ENCODE peak calls at places on chromosomes 11 and 22, in seven cellular contexts. P, D, G, O, Y, W and V are unnamed samples.

GRCh38 chr11:120431633-120432032 is 79.9 kb upstream of the GRIK4 start:
- DNase-seq in W (no peak), D (no peak), O (peak; percentile 80), P (peak; percentile 13), G (no peak), Y (no peak), V (peak; percentile 7)

GRCh38 chr11:125062931-125063428 is at the start of gene SLC37A2:
- DNase-seq in P (peak; percentile 90), Y (peak; percentile 36), W (no peak), O (peak; percentile 48), G (peak; percentile 70), D (peak; percentile 68), V (peak; percentile 25)

GRCh38 chr11:70666336-70666735 is 268.0 kb downstream of the CTTN start:
- DNase-seq in O (no peak), P (no peak), W (no peak), Y (no peak), D (no peak), G (no peak), V (no peak)

GRCh38 chr22:36616682-36617081 is 86.9 kb downstream of the CACNG2 start:
- DNase-seq in G (no peak), W (no peak), Y (no peak), O (no peak), P (no peak), D (no peak), V (no peak)

GRCh38 chr22:23104109-23104971 is 34.0 kb downstream of the GNAZ start:
- DNase-seq in P (no peak), W (no peak), O (no peak), D (no peak), G (no peak), Y (no peak), V (no peak)

GRCh38 chr22:50184004-50184461 is 1.7 kb upstream of the TRABD start:
- DNase-seq in D (peak; percentile 67), W (peak; percentile 77), P (peak; percentile 63), G (peak; percentile 82), O (no peak), Y (no peak), V (no peak)

GRCh38 chr22:46386312-46386711 is 50.8 kb downstream of the TRMU start:
- DNase-seq in O (no peak), D (no peak), W (no peak), Y (no peak), P (no peak), G (no peak), V (no peak)

GRCh38 chr22:32050678-32051515 is 7.8 kb downstream of the SLC5A1 start:
- DNase-seq in Y (no peak), W (no peak), O (peak; percentile 77), P (no peak), G (no peak), D (peak; percentile 96), V (no peak)

GRCh38 chr22:23791737-23792645 is 5.2 kb downstream of the SMARCB1 start:
- DNase-seq in P (no peak), Y (no peak), G (no peak), W (no peak), O (no peak), D (no peak), V (no peak)

GRCh38 chr11:100925935-100926334 is 203.7 kb downstream of the PGR start:
- DNase-seq in W (no peak), Y (no peak), G (no peak), P (no peak), D (peak; percentile 66), O (peak; percentile 83), V (no peak)

GRCh38 chr11:65437436-65438227 is 15.0 kb downstream of the NEAT1 start:
- DNase-seq in D (no peak), Y (no peak), G (no peak), W (peak; percentile 16), O (no peak), P (no peak), V (peak; percentile 16)

GRCh38 chr11:64037027-64037633 is 1.4 kb downstream of the FLRT1 start:
- DNase-seq in D (no peak), P (peak; percentile 38), O (no peak), Y (no peak), W (no peak), G (no peak), V (no peak)

GRCh38 chr11:113384551-113384950 is 3.0 kb upstream of the ANKK1 start:
- DNase-seq in Y (no peak), D (peak; percentile 98), W (no peak), G (no peak), O (peak; percentile 85), P (no peak), V (no peak)

GRCh38 chr11:117597083-117597482 is 199.9 kb downstream of the DSCAML1 start:
- DNase-seq in Y (peak; percentile 46), P (peak; percentile 83), G (peak; percentile 47), O (peak; percentile 41), W (no peak), D (no peak), V (peak; percentile 30)

DNA sequence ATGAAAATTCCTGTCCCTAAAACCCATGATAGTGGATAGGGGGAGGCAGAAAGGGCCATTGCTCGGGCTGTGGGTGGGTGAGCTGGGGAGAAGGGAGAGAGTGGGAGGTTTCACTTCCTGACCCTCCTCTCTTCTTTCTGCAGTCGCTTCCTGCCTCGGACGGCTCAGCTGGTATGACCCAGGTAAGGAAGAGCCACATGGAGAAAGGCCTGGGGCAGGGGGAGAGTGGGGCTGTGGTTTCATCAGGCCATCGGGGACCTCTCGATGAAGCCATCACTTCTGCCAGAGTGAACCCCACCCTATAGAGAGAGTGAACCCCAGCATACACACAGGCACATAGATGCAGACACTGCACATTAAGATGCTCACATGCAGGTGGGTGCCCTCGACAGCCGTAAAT is 12.6 kb downstream of the CD5 start:
- DNase-seq in G (no peak), O (no peak), P (no peak), Y (no peak), W (no peak), D (no peak), V (no peak)
- H3K4me1 ChIP-seq in G (no peaks in the 10 kb centered on the region), O (no peaks in the 10 kb centered on the region), P (no peaks in the 10 kb centered on the region), Y (no peaks in the 10 kb centered on the region), W (no peaks in the 10 kb centered on the region), D (no peaks in the 10 kb centered on the region), V (peaks cover 81% of the 10 kb centered on the region)

GRCh38 chr11:11978098-11978637 is 30.3 kb downstream of the DKK3 start:
- DNase-seq in Y (no peak), O (no peak), D (no peak), W (no peak), P (no peak), G (no peak), V (no peak)
- H3K4me1 ChIP-seq in Y (peaks cover 5% of the 10 kb centered on the region), O (peaks cover 29% of the 10 kb centered on the region), D (peaks cover 15% of the 10 kb centered on the region), W (peaks cover 26% of the 10 kb centered on the region), P (peaks cover 11% of the 10 kb centered on the region), G (peaks cover 100% of the 10 kb centered on the region), V (no peaks in the 10 kb centered on the region)

GRCh38 chr11:119262668-119263351 is 54.1 kb downstream of the MCAM start:
- DNase-seq in O (peak; percentile 29), Y (no peak), G (no peak), D (no peak), W (no peak), P (no peak), V (no peak)
- H3K4me1 ChIP-seq in O (peaks cover 7% of the 10 kb centered on the region), Y (no peaks in the 10 kb centered on the region), G (peaks cover 29% of the 10 kb centered on the region), D (no peaks in the 10 kb centered on the region), W (no peaks in the 10 kb centered on the region), P (peaks cover 3% of the 10 kb centered on the region), V (peaks cover 87% of the 10 kb centered on the region)

DNA sequence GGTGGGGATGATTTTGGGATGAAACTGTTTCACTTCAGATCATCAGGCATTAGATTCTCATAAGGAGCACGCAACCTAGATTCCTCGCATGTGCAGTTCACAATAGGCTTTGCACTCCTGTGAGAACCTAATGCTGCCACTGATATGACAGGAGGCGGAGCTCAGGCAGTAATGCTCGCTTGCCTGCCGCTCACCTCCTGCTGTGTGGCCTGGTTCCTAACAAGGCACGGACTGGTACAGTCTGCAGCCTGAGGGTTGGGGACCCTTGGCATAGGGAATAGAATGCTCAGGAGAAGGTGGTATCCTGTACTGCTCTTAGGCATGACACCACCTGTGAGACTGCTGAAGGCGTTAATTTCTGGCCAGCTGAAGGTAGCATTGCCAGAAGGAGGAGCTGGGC is 47.0 kb downstream of the STIM1 start:
- DNase-seq in D (no peak), O (no peak), W (no peak), Y (no peak), G (no peak), P (no peak), V (no peak)
- H3K4me1 ChIP-seq in D (peaks cover 63% of the 10 kb centered on the region), O (no peaks in the 10 kb centered on the region), W (no peaks in the 10 kb centered on the region), Y (no peaks in the 10 kb centered on the region), G (peaks cover 39% of the 10 kb centered on the region), P (peaks cover 16% of the 10 kb centered on the region), V (peaks cover 69% of the 10 kb centered on the region)

GRCh38 chr11:68141247-68142027 is 20.2 kb upstream of the CHKA start:
- DNase-seq in W (no peak), G (no peak), D (peak; percentile 26), O (no peak), P (no peak), Y (no peak), V (no peak)

GRCh38 chr11:68143310-68143689 is 22.1 kb upstream of the CHKA start:
- DNase-seq in P (no peak), Y (no peak), G (no peak), D (peak; percentile 28), O (no peak), W (no peak), V (no peak)

GRCh38 chr11:68142441-68143309 is 21.5 kb upstream of the CHKA start:
- DNase-seq in W (no peak), P (no peak), D (peak; percentile 16), G (no peak), O (no peak), Y (no peak), V (no peak)

GRCh38 chr11:68140496-68141246 is 19.5 kb upstream of the CHKA start:
- DNase-seq in G (no peak), O (peak; percentile 24), D (peak; percentile 9), W (no peak), Y (no peak), P (no peak), V (no peak)

DNA sequence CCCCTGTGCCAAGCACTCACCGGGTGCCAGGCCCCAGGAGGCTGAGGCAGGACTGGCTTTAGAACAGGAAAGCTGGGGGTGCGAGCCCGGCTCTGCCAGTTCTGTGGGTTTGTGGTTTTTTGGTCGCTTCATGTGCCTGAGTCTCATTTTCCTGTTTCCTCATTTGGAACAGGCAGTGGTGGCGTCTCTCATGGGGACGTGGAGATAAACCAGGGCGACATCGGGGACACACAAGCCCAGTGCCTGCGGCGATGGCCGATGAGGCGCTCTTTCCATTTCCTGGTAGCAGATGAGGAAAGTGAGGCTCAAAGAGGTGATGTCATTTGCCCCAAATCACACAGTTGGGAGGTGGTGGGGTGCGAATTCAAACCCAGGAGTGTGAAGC is 20.8 kb upstream of the CHKA start:
- DNase-seq in W (no peak), D (peak; percentile 62), P (no peak), O (no peak), G (no peak), Y (no peak), V (peak; percentile 26)
- H3K4me1 ChIP-seq in W (no peaks in the 10 kb centered on the region), D (peaks cover 37% of the 10 kb centered on the region), P (no peaks in the 10 kb centered on the region), O (no peaks in the 10 kb centered on the region), G (peaks cover 41% of the 10 kb centered on the region), Y (peaks cover 12% of the 10 kb centered on the region), V (peaks cover 8% of the 10 kb centered on the region)